ENCODE peak calls at places on chromosomes 4 and X, in seven cellular contexts. B is COR-L47, N is BJ, S is RKO, U is astrocyte of the hippocampus, H is NCI-H510A treated with DMSO at 0.1 percent for 48 hours, L is BE2C. K is an unnamed sample.

GRCh38 chr4:41692717-41693345 is 55.7 kb downstream of the PHOX2B start:
- DNase-seq in B (peak), U (peak), H (peak), L (peak), S (peak), N (no peak), K (peak)

GRCh38 chrX:40054793-40055192 is 43.0 kb downstream of the BCOR start:
- DNase-seq in S (peak), U (no peak), B (no peak), H (no peak), N (no peak), L (no peak), K (no peak)

GRCh38 chrX:35098419-35098818 is 155.8 kb downstream of the FAM47B start:
- DNase-seq in U (no peak), L (no peak), B (no peak), H (no peak), S (no peak), N (no peak), K (no peak)

GRCh38 chr4:150717952-150718351 is 136.0 kb downstream of the MAB21L2 start:
- DNase-seq in N (no peak), H (no peak), S (no peak), L (no peak), U (no peak), B (no peak), K (no peak)

GRCh38 chr4:54085284-54085683 is 14.7 kb upstream of the GSX2 start:
- DNase-seq in B (no peak), H (no peak), N (no peak), S (peak), L (peak), U (peak), K (no peak)

GRCh38 chrX:118974908-118975671 is 672 bp downstream of the LONRF3 start:
- DNase-seq in N (no peak), B (peak), U (peak), S (peak), L (peak), H (peak), K (peak)

GRCh38 chrX:125205918-125206665 is 113.6 kb upstream of the TEX13C start:
- DNase-seq in S (no peak), N (no peak), U (peak), L (no peak), H (peak), B (peak), K (no peak)

GRCh38 chr4:8761167-8761823 is 110.3 kb downstream of the HMX1 start:
- DNase-seq in S (no peak), B (no peak), L (peak), N (no peak), U (no peak), H (no peak), K (no peak)

GRCh38 chr4:187302456-187302855 is 578.8 kb upstream of the FAT1 start:
- DNase-seq in S (no peak), H (no peak), B (no peak), U (peak), N (peak), L (no peak), K (no peak)

GRCh38 chr4:173177232-173177631 is 8.6 kb downstream of the GALNT7 start:
- DNase-seq in N (no peak), H (no peak), B (no peak), L (no peak), U (no peak), S (no peak), K (no peak)

GRCh38 chr4:32485976-32486375 is 1765.8 kb downstream of the PCDH7 start:
- DNase-seq in B (no peak), N (no peak), S (no peak), L (no peak), U (peak), H (no peak), K (no peak)

GRCh38 chr4:59200992-59201391 is 1999.1 kb upstream of the ADGRL3 start:
- DNase-seq in H (no peak), B (no peak), S (no peak), N (no peak), L (no peak), U (no peak), K (no peak)

GRCh38 chr4:150782311-150782710 is 200.4 kb downstream of the MAB21L2 start:
- DNase-seq in L (peak), U (peak), N (no peak), H (no peak), S (no peak), B (peak), K (no peak)

GRCh38 chrX:25737540-25737939 is 400.6 kb upstream of the MAGEB18 start:
- DNase-seq in H (no peak), S (no peak), U (no peak), N (no peak), L (no peak), B (no peak), K (no peak)

GRCh38 chr4:59904331-59904730 is 1295.8 kb upstream of the ADGRL3 start:
- DNase-seq in S (no peak), U (peak), B (no peak), H (no peak), L (no peak), N (no peak), K (no peak)

GRCh38 chrX:135264210-135264609 is 12.3 kb downstream of the ETDA start:
- DNase-seq in U (no peak), H (no peak), N (no peak), B (no peak), S (no peak), L (no peak), K (no peak)